ENCODE peak calls at places on chromosomes 4 and X, in nine cellular contexts. U, T, Z, C, V, F, Q, S and M are unnamed samples.
A peak's percentile ranks its signal among the peaks of the same experiment; 100 is the strongest.

GRCh38 chr4:74376888-74377483 is 12.0 kb downstream of the EREG start:
- DNase-seq in U (no peak), T (no peak), Z (no peak), C (no peak), V (no peak), F (peak; percentile 33), Q (no peak), S (peak; percentile 69), M (no peak)

GRCh38 chr4:102783006-102783405 is 22.2 kb upstream of the MANBA start:
- DNase-seq in U (no peak), T (no peak), Z (no peak), C (no peak), V (no peak), F (no peak), Q (no peak), S (no peak), M (no peak)

GRCh38 chr4:186878203-186878800 is 154.6 kb upstream of the FAT1 start:
- DNase-seq in U (no peak), T (no peak), Z (no peak), C (no peak), V (no peak), F (no peak), Q (no peak), S (no peak), M (no peak)

GRCh38 chr4:72525938-72526337 is 43.1 kb downstream of the ADAMTS3 start:
- DNase-seq in U (no peak), T (peak; percentile 19), Z (no peak), C (no peak), V (peak; percentile 13), F (no peak), Q (peak; percentile 18), S (no peak), M (no peak)

GRCh38 chr4:15805583-15806517 is 27.7 kb downstream of the CD38 start:
- DNase-seq in U (no peak), T (no peak), Z (peak; percentile 61), C (peak; percentile 54), V (no peak), F (peak; percentile 47), Q (no peak), S (peak; percentile 68), M (no peak)

GRCh38 chr4:183838987-183839712 is 66.0 kb upstream of the STOX2 start:
- DNase-seq in U (no peak), T (no peak), Z (no peak), C (no peak), V (no peak), F (no peak), Q (no peak), S (peak; percentile 12), M (no peak)

GRCh38 chr4:16029329-16029728 is 54.5 kb downstream of the PROM1 start:
- DNase-seq in U (no peak), T (no peak), Z (no peak), C (no peak), V (no peak), F (no peak), Q (no peak), S (no peak), M (no peak)

GRCh38 chrX:143683486-143683885 is 37.1 kb downstream of the SPANXN2 start:
- DNase-seq in U (no peak), T (no peak), Z (no peak), C (no peak), V (no peak), F (no peak), Q (no peak), S (no peak), M (no peak)

GRCh38 chr4:5984843-5985242 is 33.4 kb downstream of the C4orf50 start:
- DNase-seq in U (no peak), T (no peak), Z (no peak), C (no peak), V (no peak), F (no peak), Q (no peak), S (no peak), M (no peak)

GRCh38 chr4:108674356-108674977 is 24.1 kb downstream of the OSTC start:
- DNase-seq in U (no peak), T (no peak), Z (no peak), C (no peak), V (no peak), F (no peak), Q (no peak), S (no peak), M (no peak)

GRCh38 chr4:183686461-183686860 is 27.4 kb downstream of the TRAPPC11 start:
- DNase-seq in U (no peak), T (no peak), Z (no peak), C (no peak), V (no peak), F (no peak), Q (no peak), S (peak; percentile 2), M (no peak)

GRCh38 chrX:103779156-103779555 is 2.5 kb downstream of the PLP1 start:
- DNase-seq in U (no peak), T (no peak), Z (no peak), C (no peak), V (no peak), F (no peak), Q (no peak), S (no peak), M (no peak)

GRCh38 chr4:84286048-84286447 is 213.0 kb downstream of the NKX6-1 start:
- DNase-seq in U (no peak), T (no peak), Z (no peak), C (no peak), V (no peak), F (no peak), Q (no peak), S (no peak), M (no peak)

GRCh38 chr4:53990641-53991040 is 73.8 kb downstream of the CHIC2 start:
- DNase-seq in U (no peak), T (no peak), Z (no peak), C (no peak), V (no peak), F (no peak), Q (no peak), S (no peak), M (no peak)

GRCh38 chrX:20315140-20315539 is 48.4 kb upstream of the RPS6KA3 start:
- DNase-seq in U (no peak), T (no peak), Z (no peak), C (no peak), V (no peak), F (no peak), Q (no peak), S (peak; percentile 6), M (no peak)

GRCh38 chr4:165131247-165131832 is 18.7 kb upstream of the TMEM192 start:
- DNase-seq in U (peak; percentile 40), T (no peak), Z (peak; percentile 75), C (peak; percentile 66), V (peak; percentile 41), F (peak; percentile 69), Q (peak; percentile 26), S (peak; percentile 67), M (peak; percentile 51)

GRCh38 chrX:29530520-29530919 is 684.8 kb upstream of the MAGEB2 start:
- DNase-seq in U (no peak), T (no peak), Z (no peak), C (no peak), V (no peak), F (no peak), Q (no peak), S (no peak), M (no peak)

GRCh38 chr4:54941994-54942552 is 183.3 kb downstream of the KDR start:
- DNase-seq in U (no peak), T (peak; percentile 16), Z (no peak), C (no peak), V (no peak), F (peak; percentile 68), Q (no peak), S (no peak), M (no peak)

GRCh38 chr4:103400405-103400804 is 202.3 kb upstream of the CENPE start:
- DNase-seq in U (no peak), T (no peak), Z (no peak), C (no peak), V (no peak), F (no peak), Q (no peak), S (no peak), M (no peak)

GRCh38 chr4:26288308-26288982 is 32.4 kb upstream of the RBPJ start:
- DNase-seq in U (no peak), T (no peak), Z (no peak), C (peak; percentile 52), V (no peak), F (no peak), Q (no peak), S (no peak), M (no peak)

GRCh38 chrX:17377047-17377692 is 2.2 kb downstream of the NHS start:
- DNase-seq in U (peak; percentile 40), T (peak; percentile 21), Z (peak; percentile 12), C (peak; percentile 3), V (peak; percentile 16), F (no peak), Q (peak; percentile 13), S (peak; percentile 13), M (no peak)

GRCh38 chr4:62914758-62915157 is 1494.5 kb downstream of the TECRL start:
- DNase-seq in U (no peak), T (no peak), Z (no peak), C (no peak), V (no peak), F (no peak), Q (no peak), S (no peak), M (no peak)

GRCh38 chr4:3481113-3481531 is 18.0 kb downstream of the DOK7 start:
- DNase-seq in U (no peak), T (no peak), Z (peak; percentile 70), C (no peak), V (no peak), F (no peak), Q (no peak), S (no peak), M (no peak)
- H3K27me3 ChIP-seq in U (no peaks in the 10 kb centered on the region), T (no peaks in the 10 kb centered on the region), Z (peaks cover 22% of the 10 kb centered on the region), C (no peaks in the 10 kb centered on the region), V (peaks cover 74% of the 10 kb centered on the region), F (peaks cover 13% of the 10 kb centered on the region), Q (no peaks in the 10 kb centered on the region), S (peaks cover 13% of the 10 kb centered on the region), M (peaks cover 14% of the 10 kb centered on the region)

GRCh38 chr4:185685804-185686203 is 126.2 kb downstream of the SORBS2 start:
- DNase-seq in U (no peak), T (no peak), Z (no peak), C (no peak), V (no peak), F (no peak), Q (no peak), S (no peak), M (no peak)
- H3K27ac ChIP-seq in U (no peak overlapping the region), T (no peak overlapping the region), Z (no peak overlapping the region), C (peak overlapping the region; percentile 39), V (no peak overlapping the region), F (no peak overlapping the region), Q (no peak overlapping the region), S (no peak overlapping the region), M (no peak overlapping the region)

DNA sequence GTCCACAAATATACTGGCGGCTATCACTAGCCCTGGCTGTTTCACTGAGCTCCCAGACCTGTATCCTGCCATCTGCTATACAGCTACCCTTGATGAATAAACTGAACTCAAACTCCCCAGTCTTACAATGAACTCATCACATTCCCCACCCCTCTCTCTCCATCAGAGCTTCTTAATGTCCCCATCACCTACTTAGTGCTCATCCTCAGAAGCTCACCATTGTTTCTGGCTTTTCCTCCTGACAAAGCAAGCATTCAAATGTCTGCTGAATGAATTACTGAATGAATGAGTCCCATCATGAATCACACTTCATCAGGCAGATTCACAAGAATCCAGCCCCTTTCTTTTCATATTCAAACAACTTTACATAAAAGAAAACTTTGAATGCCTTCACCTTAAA is 5.6 kb upstream of the DGAT2L6 start:
- DNase-seq in U (no peak), T (no peak), Z (no peak), C (no peak), V (no peak), F (no peak), Q (no peak), S (no peak), M (no peak)
- H3K4me1 ChIP-seq in U (no peaks in the 10 kb centered on the region), T (no peaks in the 10 kb centered on the region), Z (peaks cover 11% of the 10 kb centered on the region), C (no peaks in the 10 kb centered on the region), V (no peaks in the 10 kb centered on the region), F (no peaks in the 10 kb centered on the region), Q (no peaks in the 10 kb centered on the region), S (no peaks in the 10 kb centered on the region), M (no peaks in the 10 kb centered on the region)

GRCh38 chrX:48497871-48498270 is 10.9 kb upstream of the PORCN start:
- DNase-seq in U (no peak), T (no peak), Z (no peak), C (no peak), V (no peak), F (no peak), Q (no peak), S (no peak), M (no peak)
- H3K27me3 ChIP-seq in U (no peaks in the 10 kb centered on the region), T (no peaks in the 10 kb centered on the region), Z (no peaks in the 10 kb centered on the region), C (no peaks in the 10 kb centered on the region), V (no peaks in the 10 kb centered on the region), F (no peaks in the 10 kb centered on the region), Q (no peaks in the 10 kb centered on the region), S (no peaks in the 10 kb centered on the region), M (no peaks in the 10 kb centered on the region)